ENCODE peak calls at places on chromosomes 16 and 17, in four cellular contexts. B is GM12878, A is HL-60, R is K562. S is an unnamed sample.

GRCh38 chr17:1455291-1455747 is 713 bp downstream of the CRK start:
- DNase-seq in A (peak; percentile 39), B (no peak), R (peak; percentile 59), S (no peak)

GRCh38 chr17:76869878-76870714 is 1.9 kb downstream of the MGAT5B start:
- DNase-seq in B (no peak), A (no peak), R (peak; percentile 55), S (no peak)

GRCh38 chr16:89256651-89257254 is 39.2 kb downstream of the ZNF778 start:
- DNase-seq in B (no peak), R (no peak), A (no peak), S (peak; percentile 43)

GRCh38 chr16:87958632-87959031 is 7.4 kb downstream of the BANP start:
- DNase-seq in A (no peak), R (no peak), B (no peak), S (no peak)

GRCh38 chr16:50282010-50282538 is 15.7 kb downstream of the ADCY7 start:
- DNase-seq in R (no peak), A (peak; percentile 99), B (peak; percentile 86), S (peak; percentile 84)

GRCh38 chr17:82933911-82934310 is 94.1 kb upstream of the ZNF750 start:
- DNase-seq in R (no peak), B (no peak), A (no peak), S (no peak)

GRCh38 chr17:58755577-58756245 is at the start of gene PPM1E:
- DNase-seq in A (peak; percentile 18), B (no peak), R (peak; percentile 85), S (peak; percentile 78)

GRCh38 chr16:29873319-29873718 is 10.3 kb upstream of the CDIPT start:
- DNase-seq in B (no peak), A (no peak), R (no peak), S (no peak)

GRCh38 chr17:76644995-76645394 is 1.4 kb upstream of the ST6GALNAC1 start:
- DNase-seq in R (no peak), A (no peak), B (no peak), S (no peak)

GRCh38 chr16:4944333-4945281 is 7.7 kb upstream of the PPL start:
- DNase-seq in R (peak; percentile 59), A (peak; percentile 55), B (no peak), S (no peak)

DNA sequence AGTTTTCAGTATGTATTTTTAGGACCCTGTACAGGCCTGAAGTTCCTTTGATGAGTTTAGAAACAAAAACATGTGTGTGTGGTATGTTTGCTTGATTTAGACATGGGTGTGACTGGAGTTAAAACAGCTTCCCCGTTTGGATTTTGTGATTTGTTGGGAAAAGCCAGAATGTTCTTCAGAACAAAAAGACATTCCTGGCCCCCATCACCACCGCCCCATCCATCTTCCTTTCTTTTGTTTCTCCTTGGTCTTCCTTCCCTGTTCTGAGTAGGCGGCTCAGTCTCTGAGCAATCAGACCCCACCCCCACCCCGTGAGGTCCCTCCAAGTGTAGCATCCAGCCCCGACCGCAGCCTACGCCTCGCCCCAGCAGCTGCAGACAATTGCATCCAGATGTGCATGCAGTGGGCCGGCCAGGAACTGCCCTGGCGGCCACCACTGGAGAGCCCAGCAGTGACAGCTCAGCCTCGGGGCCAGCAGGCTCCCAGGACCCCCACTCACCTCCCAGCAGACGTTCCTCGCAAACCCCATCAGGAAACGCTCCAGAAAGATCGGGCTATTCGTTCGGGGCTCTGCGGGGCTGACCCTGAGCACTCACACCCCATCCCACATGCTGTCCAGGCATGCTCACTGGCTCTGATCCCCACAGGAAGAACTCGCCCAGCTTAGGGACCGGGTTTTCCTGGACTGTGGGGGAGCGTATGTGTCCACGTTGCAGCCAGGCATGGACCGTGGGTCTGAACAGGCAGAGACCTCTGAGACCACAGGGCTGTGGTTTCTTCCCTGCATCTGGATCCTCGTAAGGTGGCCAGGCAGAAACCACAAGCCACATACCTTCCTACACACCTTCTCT is 99.8 kb upstream of the CDH5 start:
- DNase-seq in B (no peak), A (no peak), R (no peak), S (no peak)
- TF ChIP-seq SPI1 in B (no peak), A (no peak), R (no peak), S (no peak)

DNA sequence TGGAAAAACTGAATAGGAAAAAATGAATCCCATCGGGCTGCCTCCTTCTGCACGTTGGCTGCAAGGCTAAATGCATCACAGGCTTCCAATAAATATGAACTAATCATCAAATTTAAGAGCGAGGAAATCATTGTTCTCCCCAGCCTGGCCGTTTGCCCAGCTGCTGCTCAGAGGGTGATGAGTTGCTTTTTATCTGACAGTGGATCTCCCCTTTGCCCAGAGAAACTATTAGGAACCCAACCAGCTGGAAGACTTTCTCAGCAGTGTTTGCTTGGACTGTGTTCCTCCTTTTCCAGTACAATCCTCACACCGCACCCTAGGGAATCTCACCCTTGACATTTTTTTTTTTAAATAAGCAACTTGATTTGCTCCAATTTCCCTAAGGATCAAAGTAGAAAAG is 149.7 kb downstream of the SOX9 start:
- DNase-seq in B (no peak), A (no peak), R (no peak), S (no peak)
- TF ChIP-seq SPI1 in B (no peak), A (no peak), R (no peak), S (no peak)

GRCh38 chr17:36131436-36131835 is 27.8 kb downstream of the CCL4 start:
- DNase-seq in R (no peak), B (no peak), A (peak; percentile 74), S (no peak)
- TF ChIP-seq SPI1 in R (no peak), B (no peak), A (peak; percentile 42), S (no peak)

DNA sequence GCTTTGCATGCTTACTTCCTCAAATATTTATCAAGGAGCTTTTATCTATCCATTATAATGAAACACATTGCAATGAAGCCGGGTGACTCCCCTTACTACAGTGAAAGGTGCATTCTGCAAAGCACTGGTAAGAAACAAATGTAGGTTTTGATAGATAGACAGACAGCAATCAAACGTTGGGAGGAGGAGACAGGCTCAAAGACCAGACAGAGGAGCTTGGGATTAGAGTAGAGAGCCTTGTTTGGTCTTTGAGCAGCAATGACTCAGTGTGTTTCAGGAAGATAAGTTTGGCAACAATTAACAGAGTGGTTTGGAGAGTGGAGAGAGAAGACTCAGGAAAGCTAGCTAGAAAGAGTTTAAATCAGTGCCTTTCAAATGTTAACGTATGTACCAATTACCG is 68.8 kb downstream of the ZNF18 start:
- DNase-seq in R (peak; percentile 29), B (no peak), A (no peak), S (no peak)
- TF ChIP-seq SPI1 in R (no peak), B (no peak), A (no peak), S (no peak)

DNA sequence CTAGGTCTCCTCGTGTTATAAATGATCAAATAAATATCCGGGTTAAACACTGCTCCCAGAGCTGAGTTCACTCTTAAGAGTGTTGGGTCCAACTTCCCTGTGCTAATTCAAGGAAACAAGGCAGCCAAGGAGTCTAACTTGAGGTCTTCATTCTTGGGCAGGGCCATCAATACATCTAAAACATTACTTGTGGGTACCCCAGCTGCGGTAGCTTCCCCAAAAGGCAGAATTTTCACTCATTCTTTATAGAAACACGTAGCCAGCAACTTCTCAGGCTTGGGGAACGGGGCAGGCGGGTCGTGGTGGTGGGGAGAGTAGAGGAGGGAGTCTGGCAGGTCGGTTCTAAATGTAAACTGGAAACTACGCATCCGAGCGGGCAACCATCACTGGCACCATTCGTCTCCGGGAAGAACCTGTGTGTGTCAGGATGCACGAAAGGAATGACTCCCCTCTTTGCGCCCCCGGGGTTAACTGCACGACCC is 660 bp upstream of the METTL9 start:
- DNase-seq in A (peak; percentile 25), R (no peak), B (no peak), S (no peak)
- TF ChIP-seq SPI1 in A (no peak), R (no peak), B (no peak), S (no peak)

GRCh38 chr17:39599006-39599664 is 8.6 kb downstream of the NEUROD2 start:
- DNase-seq in B (no peak), A (no peak), R (no peak), S (no peak)
- TF ChIP-seq SPI1 in B (no peak), A (no peak), R (no peak), S (no peak)

GRCh38 chr17:79695293-79696158 is 35.2 kb upstream of the ENPP7 start:
- DNase-seq in B (no peak), A (no peak), R (no peak), S (no peak)
- TF ChIP-seq SPI1 in B (no peak), A (no peak), R (no peak), S (no peak)

DNA sequence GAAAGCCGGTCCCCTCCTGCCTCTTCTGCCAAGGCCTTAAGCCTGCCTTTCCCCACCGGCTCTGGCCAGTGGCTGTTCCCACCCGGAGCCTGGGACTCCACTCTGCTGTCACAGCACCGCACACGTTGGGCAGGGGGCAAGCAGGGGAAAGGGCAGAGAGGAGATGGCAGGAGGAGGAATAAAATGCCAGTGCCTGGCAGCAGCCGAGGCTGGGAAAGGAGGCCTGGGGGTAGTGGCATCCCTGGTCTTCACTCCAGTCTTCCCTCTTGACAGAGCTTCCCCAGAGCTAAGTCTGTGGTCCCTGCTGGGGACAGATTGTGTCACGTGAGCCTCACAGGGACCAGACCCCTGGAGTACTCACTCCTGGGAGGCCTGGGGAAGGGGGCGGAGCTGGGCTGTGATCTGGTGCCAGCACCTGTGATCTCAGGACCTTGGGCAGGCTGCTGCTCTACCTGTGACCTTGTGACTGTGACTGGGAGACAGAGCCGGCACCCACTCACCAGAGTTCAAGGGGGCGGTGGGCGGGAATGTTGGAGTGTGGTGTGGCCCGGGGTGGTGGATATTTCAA is 97.2 kb upstream of the GSE1 start:
- DNase-seq in A (no peak), B (no peak), R (peak; percentile 74), S (no peak)
- TF ChIP-seq SPI1 in A (no peak), B (no peak), R (no peak), S (no peak)

GRCh38 chr16:84232969-84233368 is 6.8 kb downstream of the KCNG4 start:
- DNase-seq in A (no peak), R (no peak), B (no peak), S (no peak)
- TF ChIP-seq SPI1 in A (no peak), R (no peak), B (no peak), S (no peak)

S was measured in GM12891.